ENCODE peak calls at places on chromosomes 12 and 14, in five cellular contexts. H is H1, Y is transverse colon, K is HepG2, V is suprapubic skin. Z is an unnamed sample.

GRCh38 chr14:68884031-68885030 is 91.5 kb upstream of the ZFP36L1 start:
- DNase-seq in H (no peak), Y (peak; percentile 30), K (peak; percentile 44), V (no peak), Z (no peak)

GRCh38 chr12:116864371-116865160 is 16.7 kb downstream of the HRK start:
- DNase-seq in H (no peak), Y (no peak), K (peak; percentile 46), V (no peak), Z (no peak)

GRCh38 chr12:1773937-1774655 is 46.3 kb upstream of the LRTM2 start:
- DNase-seq in H (no peak), Y (no peak), K (no peak), V (no peak), Z (no peak)

GRCh38 chr12:113591480-113591971 is 119.9 kb upstream of the LHX5 start:
- DNase-seq in H (no peak), Y (no peak), K (no peak), V (no peak), Z (no peak)

GRCh38 chr14:102824832-102825231 is 47.6 kb downstream of the TRAF3 start:
- DNase-seq in H (no peak), Y (no peak), K (no peak), V (no peak), Z (no peak)

GRCh38 chr14:51006781-51007211 is 62.5 kb upstream of the PYGL start:
- DNase-seq in H (no peak), Y (no peak), K (no peak), V (peak; percentile 66), Z (no peak)

GRCh38 chr14:80164991-80165390 is 46.3 kb downstream of the DIO2 start:
- DNase-seq in H (no peak), Y (no peak), K (no peak), V (no peak), Z (no peak)

GRCh38 chr12:108613548-108613947 is 15.7 kb upstream of the TMEM119 start:
- DNase-seq in H (no peak), Y (no peak), K (no peak), V (no peak), Z (no peak)

GRCh38 chr12:109804820-109805761 is 28.1 kb downstream of the TRPV4 start:
- DNase-seq in H (peak; percentile 21), Y (peak; percentile 72), K (peak; percentile 45), V (peak; percentile 83), Z (peak; percentile 72)

GRCh38 chr12:56600753-56601152 is 29.4 kb downstream of the BAZ2A start:
- DNase-seq in H (no peak), Y (no peak), K (no peak), V (no peak), Z (no peak)

GRCh38 chr14:102096569-102097188 is 9.8 kb upstream of the HSP90AA1 start:
- DNase-seq in H (no peak), Y (peak; percentile 89), K (peak; percentile 63), V (peak; percentile 90), Z (peak; percentile 91)

GRCh38 chr14:76917158-76917596 is 91.0 kb downstream of the LRRC74A start:
- DNase-seq in H (peak; percentile 56), Y (peak; percentile 70), K (peak; percentile 80), V (no peak), Z (peak; percentile 65)

GRCh38 chr14:96269359-96269710 is 13.3 kb downstream of the BDKRB1 start:
- DNase-seq in H (no peak), Y (no peak), K (no peak), V (no peak), Z (no peak)

GRCh38 chr12:115251727-115252126 is 567.8 kb upstream of the TBX3 start:
- DNase-seq in H (no peak), Y (no peak), K (no peak), V (no peak), Z (no peak)

GRCh38 chr14:76259029-76259735 is 107.5 kb downstream of the GPATCH2L start:
- DNase-seq in H (no peak), Y (no peak), K (no peak), V (no peak), Z (no peak)

GRCh38 chr14:105061428-105062047 is 3.7 kb downstream of the GPR132 start:
- DNase-seq in H (no peak), Y (peak; percentile 62), K (no peak), V (peak; percentile 64), Z (peak; percentile 44)

GRCh38 chr12:49100380-49100779 is 5.8 kb upstream of the DHH start:
- DNase-seq in H (no peak), Y (no peak), K (no peak), V (no peak), Z (no peak)

GRCh38 chr12:49098035-49098451 is 3.4 kb upstream of the DHH start:
- DNase-seq in H (no peak), Y (peak; percentile 54), K (peak; percentile 28), V (no peak), Z (peak; percentile 61)

GRCh38 chr12:49097381-49097780 is 2.8 kb upstream of the DHH start:
- DNase-seq in H (no peak), Y (no peak), K (no peak), V (no peak), Z (no peak)

GRCh38 chr12:49094966-49095365 is 365 bp upstream of the DHH start:
- DNase-seq in H (no peak), Y (no peak), K (no peak), V (no peak), Z (no peak)

DNA sequence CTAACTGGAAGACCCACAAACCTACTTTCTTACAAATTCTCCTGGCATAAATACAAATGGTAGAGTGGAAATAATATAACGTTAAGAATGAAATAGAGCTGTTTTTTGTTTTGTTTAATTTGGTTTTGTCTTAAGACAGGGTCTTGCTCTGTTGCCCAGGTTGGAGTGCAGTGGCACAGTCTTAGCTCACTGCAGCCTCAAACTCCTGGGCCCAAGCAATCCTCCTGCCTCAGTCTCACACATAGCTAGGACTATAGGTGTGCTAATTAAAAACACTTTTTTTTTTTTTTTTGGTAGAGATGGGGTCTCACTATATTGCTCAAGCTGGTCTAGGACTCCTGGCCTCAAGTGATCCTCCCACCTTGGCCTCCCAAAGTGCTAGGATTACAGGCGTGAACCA is 4.1 kb upstream of the DHH start:
- DNase-seq in H (no peak), Y (no peak), K (no peak), V (no peak), Z (no peak)
- H3K36me3 ChIP-seq in H (peaks cover 10% of the 10 kb centered on the region), Y (peaks cover 3% of the 10 kb centered on the region), K (peaks cover 39% of the 10 kb centered on the region), V (peaks cover 69% of the 10 kb centered on the region), Z (peaks cover 72% of the 10 kb centered on the region)

GRCh38 chr12:53005986-53006809 is at the start of gene EIF4B:
- DNase-seq in H (peak; percentile 100), Y (peak; percentile 100), K (peak; percentile 97), V (peak; percentile 100), Z (peak; percentile 100)
- TF ChIP-seq EP300 in H (no peak), Y (peak; percentile 46), K (no peak), V (no peak), Z (no peak)

GRCh38 chr12:50715174-50715573 is 48.7 kb upstream of the ATF1 start:
- DNase-seq in H (no peak), Y (no peak), K (no peak), V (no peak), Z (peak; percentile 59)

GRCh38 chr12:50706606-50707005 is 57.3 kb upstream of the ATF1 start:
- DNase-seq in H (no peak), Y (no peak), K (no peak), V (no peak), Z (no peak)

GRCh38 chr12:50707396-50707795 is 56.5 kb upstream of the ATF1 start:
- DNase-seq in H (no peak), Y (no peak), K (no peak), V (no peak), Z (no peak)

GRCh38 chr12:50708619-50709018 is 55.3 kb upstream of the ATF1 start:
- DNase-seq in H (no peak), Y (no peak), K (no peak), V (no peak), Z (no peak)

DNA sequence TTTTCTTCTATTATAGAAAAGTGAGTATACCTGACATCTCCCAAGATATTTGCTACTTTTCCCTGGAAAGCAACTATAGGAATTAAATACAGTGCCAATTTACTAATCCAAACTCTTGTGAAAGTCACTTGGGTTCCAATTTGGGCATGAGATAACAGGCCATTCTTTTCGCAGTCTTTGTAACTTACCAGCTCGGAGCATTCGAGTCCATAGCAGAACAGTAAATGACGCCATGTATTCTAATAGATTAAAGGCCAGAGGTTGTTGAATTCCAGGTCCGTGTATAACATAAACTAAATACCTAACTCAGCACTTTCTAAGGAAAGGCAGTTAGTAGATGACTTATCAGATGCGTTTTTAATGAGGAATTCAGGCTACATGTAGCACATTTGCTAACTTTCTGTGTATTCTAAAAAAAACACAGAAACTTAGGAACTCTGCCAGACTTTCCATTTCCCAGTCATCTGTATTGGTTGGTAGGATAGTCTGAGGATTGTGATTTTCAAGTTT is 52.8 kb upstream of the ATF1 start:
- DNase-seq in H (no peak), Y (no peak), K (no peak), V (no peak), Z (no peak)
- H3K36me3 ChIP-seq in H (peaks cover 3% of the 10 kb centered on the region), Y (peaks cover 7% of the 10 kb centered on the region), K (peaks cover 82% of the 10 kb centered on the region), V (peaks cover 92% of the 10 kb centered on the region), Z (peaks cover 97% of the 10 kb centered on the region)

DNA sequence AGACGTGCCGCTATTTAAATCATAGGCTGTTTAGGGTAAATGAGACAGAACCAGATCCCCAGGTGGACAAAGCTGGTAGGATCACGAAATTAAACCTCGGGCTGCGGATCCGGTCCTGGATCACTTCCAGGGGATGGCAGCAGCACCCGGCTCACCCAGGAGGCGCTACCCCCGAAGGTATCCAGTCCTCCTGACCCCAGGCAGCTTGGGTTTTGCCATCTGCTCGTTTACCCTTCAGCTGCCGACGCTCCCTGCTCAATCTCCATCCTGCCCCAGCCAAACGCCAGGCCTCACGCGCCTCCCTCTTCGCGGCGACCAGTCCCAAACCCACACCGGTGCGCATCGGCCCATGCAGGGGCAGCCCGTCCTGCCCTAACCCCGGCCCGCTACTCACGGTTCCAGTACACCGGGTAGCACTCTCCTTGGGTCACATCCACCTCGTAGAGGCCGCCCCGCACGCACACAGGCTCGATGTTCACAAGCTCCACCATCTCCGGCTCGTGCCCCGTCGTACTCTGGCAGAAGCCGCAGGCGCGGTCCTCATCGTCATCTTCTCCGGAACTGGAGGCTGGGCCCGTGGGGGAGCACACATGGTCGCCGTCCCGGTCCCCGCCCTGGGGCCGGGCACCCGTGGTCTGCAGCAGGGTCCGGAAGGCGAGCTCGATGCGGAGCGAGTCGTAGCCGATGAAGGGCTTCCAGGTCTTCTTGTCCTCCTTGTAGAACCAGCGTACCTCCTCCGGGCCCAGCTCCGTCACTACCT is 1.1 kb downstream of the DDHD1 start:
- DNase-seq in H (no peak), Y (peak; percentile 61), K (peak; percentile 29), V (peak; percentile 78), Z (peak; percentile 55)
- TF ChIP-seq EP300 in H (no peak), Y (no peak), K (no peak), V (no peak), Z (no peak)

DNA sequence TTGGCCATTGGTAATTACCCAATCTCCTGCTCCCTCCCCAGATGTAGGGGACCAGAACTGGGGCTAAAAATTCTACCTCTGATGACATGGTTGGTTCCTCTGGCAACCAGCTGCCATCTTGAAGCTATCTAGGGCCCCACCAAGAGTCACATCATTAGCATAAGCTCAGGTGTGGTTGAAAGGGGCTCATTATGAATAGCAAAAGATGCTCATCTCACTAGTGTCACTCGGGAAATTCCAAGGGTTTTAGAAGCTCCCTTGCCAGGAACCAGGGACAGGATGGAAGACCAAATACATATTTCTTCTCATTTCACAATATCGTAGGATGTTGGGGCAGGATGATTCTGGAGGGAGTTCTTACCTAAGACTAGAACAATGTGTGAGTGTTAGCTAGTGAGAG is 38.6 kb downstream of the EID3 start:
- DNase-seq in H (no peak), Y (no peak), K (no peak), V (no peak), Z (no peak)
- H3K36me3 ChIP-seq in H (peaks cover 7% of the 10 kb centered on the region), Y (no peaks in the 10 kb centered on the region), K (peaks cover 75% of the 10 kb centered on the region), V (peaks cover 67% of the 10 kb centered on the region), Z (peaks cover 100% of the 10 kb centered on the region)